ENCODE peak calls at places on chromosomes 2 and 18, in four cellular contexts. C, K, T and X are unnamed samples.
A peak's percentile ranks its signal among the peaks of the same experiment; 100 is the strongest.

GRCh38 chr2:70716131-70716766 is 51.8 kb downstream of the ADD2 start:
- DNase-seq in K (no peak), C (no peak), T (no peak), X (no peak)

GRCh38 chr18:13191779-13192178 is 26.8 kb upstream of the LDLRAD4 start:
- DNase-seq in T (no peak), C (no peak), K (no peak), X (no peak)

GRCh38 chr2:40401896-40402295 is 50.0 kb downstream of the SLC8A1 start:
- DNase-seq in C (no peak), K (no peak), T (no peak), X (peak; percentile 8)

GRCh38 chr2:80242355-80242910 is 62.1 kb downstream of the LRRTM1 start:
- DNase-seq in T (no peak), K (no peak), C (no peak), X (no peak)

GRCh38 chr2:36163520-36164239 is 191.9 kb upstream of the CRIM1 start:
- DNase-seq in T (no peak), K (no peak), C (no peak), X (no peak)

GRCh38 chr2:152379089-152379488 is 44.1 kb downstream of the FMNL2 start:
- DNase-seq in C (no peak), T (no peak), K (no peak), X (no peak)

GRCh38 chr2:112799291-112799975 is 15.1 kb upstream of the IL1A start:
- DNase-seq in T (no peak), C (no peak), K (no peak), X (no peak)

GRCh38 chr2:138193416-138194213 is 229.3 kb downstream of the HNMT start:
- DNase-seq in C (no peak), K (no peak), T (no peak), X (no peak)

GRCh38 chr2:200408428-200409311 is 101.2 kb downstream of the KCTD18 start:
- DNase-seq in C (no peak), T (no peak), K (no peak), X (peak; percentile 54)

DNA sequence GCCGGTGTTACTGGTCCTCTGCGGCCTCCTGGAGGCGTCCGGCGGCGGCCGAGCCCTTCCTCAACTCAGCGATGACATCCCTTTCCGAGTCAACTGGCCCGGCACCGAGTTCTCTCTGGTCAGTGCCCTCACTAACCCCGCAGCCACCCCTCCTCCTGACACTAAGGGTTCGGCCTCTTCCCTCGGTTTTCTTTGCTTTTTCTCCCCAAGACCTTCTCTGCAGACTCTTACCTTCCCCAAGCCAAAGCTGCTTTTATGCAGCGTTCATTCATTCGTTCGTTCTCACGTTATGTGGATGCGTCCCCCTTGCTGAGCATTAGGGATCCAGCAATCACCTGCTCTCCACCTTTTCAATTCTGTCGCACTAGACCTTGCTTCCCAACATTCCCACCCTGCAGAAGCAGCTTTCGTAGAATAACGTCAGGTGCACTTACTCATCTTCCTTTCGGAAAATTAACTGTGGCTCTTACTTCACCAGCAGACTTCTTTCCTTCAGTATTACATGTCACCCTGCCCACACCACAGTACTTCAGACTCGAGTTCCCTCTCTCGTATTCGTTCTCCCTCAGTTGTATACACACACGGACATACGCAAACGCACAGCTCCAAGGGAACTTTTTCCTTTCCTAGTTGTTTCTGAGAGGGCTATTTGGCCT is 539 bp downstream of the ERLEC1 start:
- DNase-seq in C (no peak), T (peak; percentile 38), K (peak; percentile 69), X (no peak)
- H3K4me3 ChIP-seq in C (peak overlapping the region; percentile 100), T (peak overlapping the region; percentile 78), K (peak overlapping the region; percentile 73), X (peak overlapping the region; percentile 97)

GRCh38 chr18:46318356-46318755 is 214.2 kb downstream of the HAUS1 start:
- DNase-seq in C (no peak), T (no peak), K (no peak), X (no peak)
- TF ChIP-seq POLR2AphosphoS5 in C (no peak), T (no peak), K (no peak), X (no peak)

GRCh38 chr18:26656401-26656943 is 108.1 kb upstream of the KCTD1 start:
- DNase-seq in T (no peak), K (no peak), C (no peak), X (no peak)

GRCh38 chr18:26655614-26656400 is 107.5 kb upstream of the KCTD1 start:
- DNase-seq in C (no peak), T (no peak), K (peak; percentile 45), X (no peak)

GRCh38 chr18:26656944-26657536 is 108.7 kb upstream of the KCTD1 start:
- DNase-seq in T (no peak), C (no peak), K (peak; percentile 66), X (no peak)

GRCh38 chr18:26655010-26655613 is 106.8 kb upstream of the KCTD1 start:
- DNase-seq in T (no peak), C (no peak), K (no peak), X (no peak)

GRCh38 chr18:26657618-26658581 is 109.5 kb upstream of the KCTD1 start:
- DNase-seq in C (no peak), T (no peak), K (no peak), X (no peak)
- H3K4me3 ChIP-seq in C (peak overlapping the region; percentile 84), T (peak overlapping the region; percentile 53), K (no peak overlapping the region), X (peak overlapping the region; percentile 70)

DNA sequence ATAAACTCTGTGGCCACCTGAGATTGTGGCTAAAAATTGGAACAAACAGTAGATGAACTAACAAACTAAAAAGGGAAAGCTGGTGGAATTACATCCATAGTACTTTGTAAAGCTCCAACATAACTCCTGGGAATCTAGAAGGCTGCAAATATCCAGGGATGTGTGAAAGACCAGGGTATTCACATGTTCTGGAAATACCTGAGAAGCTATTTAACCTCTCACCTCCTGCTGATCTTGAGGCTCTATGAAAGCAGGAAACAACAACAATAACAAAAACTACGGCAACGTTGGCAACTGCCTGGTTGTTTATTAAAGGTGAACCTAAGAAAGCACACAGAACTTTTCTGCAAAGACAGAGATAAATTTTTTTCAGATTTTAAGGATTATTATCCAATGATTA is 171.3 kb downstream of the CCDC178 start:
- DNase-seq in K (no peak), T (no peak), C (no peak), X (no peak)
- TF ChIP-seq POLR2AphosphoS5 in K (no peak), T (no peak), C (no peak), X (no peak)

DNA sequence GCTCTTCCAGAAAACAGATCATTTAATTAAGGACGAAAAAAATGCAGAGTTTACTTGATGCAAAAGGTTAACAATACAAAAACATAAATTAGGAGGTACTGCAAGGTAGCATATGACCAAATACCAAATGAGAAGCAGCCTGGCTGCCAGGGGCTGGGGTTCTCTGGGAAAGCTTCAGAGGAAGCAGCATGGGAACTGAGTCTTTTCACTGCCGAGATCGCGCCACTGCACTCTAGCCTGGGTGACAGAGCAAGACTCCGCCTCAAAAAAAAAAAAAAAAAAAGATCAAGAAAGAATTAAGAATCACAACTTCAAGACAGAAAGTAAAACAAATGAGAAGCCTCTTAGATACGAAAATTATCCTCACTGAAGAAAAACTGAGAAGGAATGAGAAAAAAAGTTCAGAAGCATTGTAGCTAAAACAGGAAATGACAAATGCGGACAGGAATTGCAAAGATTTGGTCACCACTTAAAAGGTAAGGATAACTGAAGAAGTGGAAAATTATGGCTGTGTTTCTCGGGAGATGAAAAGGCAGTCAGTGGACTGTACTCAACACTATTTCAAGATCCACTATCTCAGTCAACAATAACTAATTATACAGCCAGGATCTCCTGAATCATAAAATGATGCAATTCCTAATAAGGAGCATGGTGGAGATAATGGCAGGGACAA is 4.3 kb downstream of the SEPTIN10 start:
- DNase-seq in C (no peak), K (no peak), T (no peak), X (no peak)
- H3K4me3 ChIP-seq in C (no peak overlapping the region), K (no peak overlapping the region), T (no peak overlapping the region), X (peak overlapping the region; percentile 37)

DNA sequence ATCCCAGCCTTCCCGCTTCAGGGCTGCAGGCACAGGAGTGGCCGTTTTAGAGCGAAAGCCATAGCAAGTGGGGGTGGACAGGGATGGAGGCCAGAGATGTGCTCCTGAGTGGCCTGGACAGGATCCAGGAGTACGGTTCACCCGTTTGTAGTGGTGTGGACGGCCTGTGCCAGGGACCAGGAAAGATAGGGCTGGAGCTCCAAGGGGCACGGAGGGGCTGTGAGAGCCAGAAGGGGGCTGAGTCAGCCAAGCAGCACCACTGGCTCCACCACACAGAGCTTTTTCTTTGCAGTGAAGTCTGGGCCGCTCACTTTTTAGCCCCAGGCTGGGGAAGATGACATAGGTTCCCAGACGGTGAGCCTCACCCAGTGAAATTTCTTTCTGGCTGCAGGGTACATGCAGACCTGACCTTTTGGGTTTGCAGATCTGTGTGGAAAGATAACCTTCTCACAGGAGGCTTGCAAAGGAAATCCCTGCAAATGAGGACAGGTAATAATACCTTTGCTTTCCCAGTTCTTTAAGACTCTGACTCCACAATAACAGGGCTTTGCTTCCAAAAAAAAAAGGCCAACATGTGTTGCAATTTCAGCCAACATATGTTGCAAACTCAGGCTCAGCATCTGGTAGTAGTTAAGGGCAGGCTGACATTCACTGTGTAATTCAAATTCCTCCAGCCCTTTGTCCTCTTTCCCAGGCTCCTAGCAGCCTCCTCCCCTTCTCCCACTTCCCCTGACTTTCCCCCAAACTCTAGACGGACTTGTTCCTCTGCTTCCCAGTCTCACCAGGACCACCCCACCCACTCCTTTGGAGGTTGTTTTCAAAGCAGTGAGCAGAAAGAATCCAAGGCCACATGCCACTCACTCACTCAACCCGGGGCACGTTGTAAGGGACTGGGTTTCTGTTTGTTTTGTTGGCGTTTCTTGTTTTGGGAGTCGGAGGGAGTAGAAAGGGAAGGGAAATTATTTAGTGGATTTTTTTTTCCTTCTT is 20.3 kb upstream of the LAPTM4A start:
- DNase-seq in K (no peak), C (peak; percentile 21), T (no peak), X (no peak)
- TF ChIP-seq POLR2AphosphoS5 in K (peak; percentile 30), C (no peak), T (no peak), X (no peak)

GRCh38 chr2:191128911-191129304 is 21.9 kb downstream of the STAT4 start:
- DNase-seq in T (no peak), K (no peak), C (no peak), X (no peak)
- H3K4me3 ChIP-seq in T (no peak overlapping the region), K (no peak overlapping the region), C (no peak overlapping the region), X (no peak overlapping the region)